ENCODE peak calls at places on chromosome X, in ten cellular contexts. B, H, W, E, U, L, K, T, V and I are unnamed samples.

GRCh38 chrX:46777971-46778810 is 19.3 kb upstream of the SLC9A7 start:
- DNase-seq in B (no peak), H (no peak), W (no peak), E (peak), U (no peak), L (no peak), K (no peak), T (no peak), V (no peak), I (no peak)

GRCh38 chrX:128020701-128021100 is 31.5 kb downstream of the ACTRT1 start:
- DNase-seq in B (no peak), H (no peak), W (no peak), E (peak), U (no peak), L (no peak), K (no peak), T (no peak), V (no peak), I (no peak)

GRCh38 chrX:38701073-38701472 is 100.2 kb upstream of the MID1IP1 start:
- DNase-seq in B (no peak), H (peak), W (no peak), E (no peak), U (no peak), L (no peak), K (no peak), T (no peak), V (no peak), I (no peak)

GRCh38 chrX:47380268-47380667 is 9.9 kb downstream of the ZNF157 start:
- DNase-seq in B (peak), H (no peak), W (no peak), E (no peak), U (peak), L (no peak), K (no peak), T (no peak), V (no peak), I (no peak)

GRCh38 chrX:153544747-153545146 is 27.3 kb downstream of the ATP2B3 start:
- DNase-seq in B (no peak), H (no peak), W (no peak), E (no peak), U (no peak), L (no peak), K (no peak), T (no peak), V (no peak), I (no peak)

GRCh38 chrX:118633530-118633929 is 93.9 kb upstream of the IL13RA1 start:
- DNase-seq in B (no peak), H (no peak), W (no peak), E (no peak), U (no peak), L (no peak), K (no peak), T (no peak), V (no peak), I (no peak)

GRCh38 chrX:31435592-31435991 is 363.8 kb upstream of the FTHL17 start:
- DNase-seq in B (no peak), H (peak), W (no peak), E (peak), U (no peak), L (no peak), K (no peak), T (no peak), V (no peak), I (no peak)

GRCh38 chrX:9327747-9328145 is 137.1 kb upstream of the TBL1X start:
- DNase-seq in B (no peak), H (no peak), W (no peak), E (peak), U (no peak), L (no peak), K (no peak), T (no peak), V (no peak), I (peak)

GRCh38 chrX:96985046-96985445 is 101.3 kb downstream of the RPA4 start:
- DNase-seq in B (no peak), H (no peak), W (no peak), E (no peak), U (no peak), L (no peak), K (no peak), T (no peak), V (no peak), I (no peak)